ENCODE peak calls at places on chromosomes 11 and 22, in five cellular contexts. R, S, O, Q and W are unnamed samples.

GRCh38 chr11:46930089-46930488 is 6.5 kb upstream of the CSTPP1 start:
- DNase-seq in R (no peak), S (no peak), O (peak), Q (peak), W (no peak)

GRCh38 chr22:44199164-44199563 is 18.4 kb downstream of the PARVG start:
- DNase-seq in R (no peak), S (no peak), O (no peak), Q (no peak), W (no peak)

GRCh38 chr11:109138200-109138599 is 283.8 kb upstream of the C11orf87 start:
- DNase-seq in R (no peak), S (no peak), O (no peak), Q (no peak), W (no peak)

GRCh38 chr11:65124480-65125196 is 2.5 kb downstream of the MRPL49 start:
- DNase-seq in R (no peak), S (no peak), O (no peak), Q (no peak), W (no peak)

GRCh38 chr11:60995798-60996197 is 24.3 kb downstream of the CD6 start:
- DNase-seq in R (no peak), S (no peak), O (no peak), Q (no peak), W (no peak)

GRCh38 chr22:19942886-19943664 is 1.5 kb upstream of the TXNRD2 start:
- DNase-seq in R (no peak), S (no peak), O (peak), Q (peak), W (peak)

GRCh38 chr11:61384271-61385242 is 7.8 kb upstream of the TMEM216 start:
- DNase-seq in R (peak), S (no peak), O (no peak), Q (peak), W (no peak)

GRCh38 chr11:12163181-12163841 is 52.9 kb downstream of the MICAL2 start:
- DNase-seq in R (no peak), S (no peak), O (peak), Q (no peak), W (no peak)

GRCh38 chr11:130592056-130592455 is 143.6 kb downstream of the ADAMTS15 start:
- DNase-seq in R (no peak), S (no peak), O (no peak), Q (no peak), W (no peak)

GRCh38 chr22:34966980-34967379 is 99.0 kb upstream of the ISX start:
- DNase-seq in R (no peak), S (no peak), O (no peak), Q (no peak), W (no peak)

GRCh38 chr11:100631316-100631715 is 55.8 kb upstream of the ARHGAP42 start:
- DNase-seq in R (no peak), S (no peak), O (no peak), Q (no peak), W (no peak)